ENCODE peak calls at places on chromosomes 1 and 21, in seven cellular contexts. X, Y, F, B, I, T and S are unnamed samples.

GRCh38 chr1:15627343-15627988 is 10.2 kb downstream of the DDI2 start:
- DNase-seq in X (no peak), Y (no peak), F (no peak), B (no peak), I (peak; percentile 77), T (no peak), S (no peak)

GRCh38 chr21:33206771-33207290 is 22.9 kb upstream of the IFNAR2 start:
- DNase-seq in X (no peak), Y (no peak), F (no peak), B (no peak), I (no peak), T (no peak), S (no peak)

GRCh38 chr1:19096036-19096833 is 113.8 kb downstream of the UBR4 start:
- DNase-seq in X (no peak), Y (peak; percentile 6), F (peak; percentile 9), B (peak; percentile 76), I (no peak), T (no peak), S (no peak)

GRCh38 chr1:231515748-231516147 is 12.7 kb upstream of the TSNAX start:
- DNase-seq in X (no peak), Y (no peak), F (no peak), B (no peak), I (no peak), T (no peak), S (no peak)

GRCh38 chr1:78045850-78046778 is at the start of gene GIPC2:
- DNase-seq in X (no peak), Y (no peak), F (peak; percentile 18), B (peak; percentile 72), I (peak; percentile 34), T (peak; percentile 7), S (peak; percentile 52)

GRCh38 chr1:183301239-183301638 is 115.2 kb downstream of the LAMC2 start:
- DNase-seq in X (no peak), Y (no peak), F (no peak), B (no peak), I (no peak), T (no peak), S (no peak)

GRCh38 chr21:17819878-17820232 is 699 bp upstream of the C21orf91 start:
- DNase-seq in X (no peak), Y (no peak), F (no peak), B (no peak), I (no peak), T (peak; percentile 73), S (no peak)

GRCh38 chr21:42587036-42587435 is 66.4 kb upstream of the PDE9A start:
- DNase-seq in X (no peak), Y (no peak), F (no peak), B (peak; percentile 18), I (no peak), T (no peak), S (no peak)

GRCh38 chr1:172547071-172547470 is 14.1 kb downstream of the SUCO start:
- DNase-seq in X (no peak), Y (no peak), F (no peak), B (no peak), I (peak; percentile 50), T (no peak), S (no peak)

GRCh38 chr1:20110679-20111078 is 8.7 kb downstream of the PLA2G2D start:
- DNase-seq in X (no peak), Y (peak; percentile 21), F (no peak), B (no peak), I (peak; percentile 24), T (no peak), S (no peak)

GRCh38 chr1:10530281-10530740 is 55.6 kb downstream of the PEX14 start:
- DNase-seq in X (no peak), Y (no peak), F (peak; percentile 62), B (peak; percentile 79), I (peak; percentile 73), T (no peak), S (no peak)

GRCh38 chr1:101364370-101365120 is 127.7 kb downstream of the S1PR1 start:
- DNase-seq in X (no peak), Y (no peak), F (no peak), B (no peak), I (peak; percentile 9), T (no peak), S (no peak)

GRCh38 chr1:174448964-174449363 is 1.2 kb downstream of the GPR52 start:
- DNase-seq in X (no peak), Y (no peak), F (no peak), B (no peak), I (peak; percentile 81), T (no peak), S (no peak)

GRCh38 chr1:210231846-210232523 is 611 bp upstream of the SERTAD4 start:
- DNase-seq in X (no peak), Y (no peak), F (no peak), B (peak; percentile 53), I (peak; percentile 20), T (no peak), S (no peak)

GRCh38 chr21:26834181-26834945 is 10.8 kb downstream of the ADAMTS1 start:
- DNase-seq in X (no peak), Y (no peak), F (no peak), B (no peak), I (peak; percentile 56), T (no peak), S (no peak)

GRCh38 chr1:228277491-228278431 is 69.9 kb downstream of the OBSCN start:
- DNase-seq in X (no peak), Y (no peak), F (no peak), B (peak; percentile 47), I (no peak), T (no peak), S (peak; percentile 74)

GRCh38 chr1:230268371-230269170 is 157.6 kb downstream of the PGBD5 start:
- DNase-seq in X (no peak), Y (peak; percentile 6), F (peak; percentile 46), B (no peak), I (peak; percentile 84), T (no peak), S (no peak)

GRCh38 chr1:16615253-16616252 is 2.2 kb upstream of the NBPF1 start:
- DNase-seq in X (no peak), Y (no peak), F (no peak), B (peak; percentile 52), I (no peak), T (no peak), S (peak; percentile 80)

GRCh38 chr21:35323947-35324346 is 274.8 kb upstream of the RUNX1 start:
- DNase-seq in X (no peak), Y (no peak), F (no peak), B (peak; percentile 65), I (peak; percentile 77), T (no peak), S (no peak)

GRCh38 chr1:116036255-116036654 is 59.9 kb downstream of the SLC22A15 start:
- DNase-seq in X (no peak), Y (no peak), F (no peak), B (no peak), I (no peak), T (no peak), S (no peak)

GRCh38 chr1:186566140-186566850 is 105.4 kb upstream of the PDC start:
- DNase-seq in X (no peak), Y (no peak), F (no peak), B (no peak), I (no peak), T (no peak), S (no peak)

GRCh38 chr1:22296701-22297591 is 154.0 kb upstream of the WNT4 start:
- DNase-seq in X (no peak), Y (no peak), F (no peak), B (no peak), I (no peak), T (no peak), S (peak; percentile 43)
- H3K4me1 ChIP-seq in X (no peaks in the 10 kb centered on the region), Y (no peaks in the 10 kb centered on the region), F (no peaks in the 10 kb centered on the region), B (no peaks in the 10 kb centered on the region), I (no peaks in the 10 kb centered on the region), T (peaks cover 4% of the 10 kb centered on the region), S (no peaks in the 10 kb centered on the region)

GRCh38 chr1:179030130-179030529 is 4.4 kb downstream of the FAM20B start:
- DNase-seq in X (no peak), Y (no peak), F (no peak), B (no peak), I (no peak), T (no peak), S (no peak)
- H3K4me1 ChIP-seq in X (peaks cover 17% of the 10 kb centered on the region), Y (no peaks in the 10 kb centered on the region), F (peaks cover 27% of the 10 kb centered on the region), B (peaks cover 9% of the 10 kb centered on the region), I (peaks cover 18% of the 10 kb centered on the region), T (peaks cover 28% of the 10 kb centered on the region), S (peaks cover 9% of the 10 kb centered on the region)

GRCh38 chr1:94641990-94642389 is 100.4 kb upstream of the F3 start:
- DNase-seq in X (no peak), Y (no peak), F (no peak), B (no peak), I (no peak), T (no peak), S (no peak)

GRCh38 chr1:94637096-94637495 is 95.5 kb upstream of the F3 start:
- DNase-seq in X (no peak), Y (no peak), F (no peak), B (no peak), I (no peak), T (no peak), S (no peak)

GRCh38 chr1:94636625-94637024 is 95.1 kb upstream of the F3 start:
- DNase-seq in X (no peak), Y (no peak), F (no peak), B (no peak), I (peak; percentile 88), T (no peak), S (no peak)

GRCh38 chr1:94642617-94643315 is 101.2 kb upstream of the F3 start:
- DNase-seq in X (no peak), Y (no peak), F (no peak), B (no peak), I (no peak), T (no peak), S (no peak)

GRCh38 chr1:94640125-94640524 is 98.6 kb upstream of the F3 start:
- DNase-seq in X (no peak), Y (no peak), F (no peak), B (no peak), I (no peak), T (no peak), S (no peak)
- H3K4me1 ChIP-seq in X (no peaks in the 10 kb centered on the region), Y (peaks cover 8% of the 10 kb centered on the region), F (peaks cover 2% of the 10 kb centered on the region), B (no peaks in the 10 kb centered on the region), I (peaks cover 13% of the 10 kb centered on the region), T (no peaks in the 10 kb centered on the region), S (no peaks in the 10 kb centered on the region)

DNA sequence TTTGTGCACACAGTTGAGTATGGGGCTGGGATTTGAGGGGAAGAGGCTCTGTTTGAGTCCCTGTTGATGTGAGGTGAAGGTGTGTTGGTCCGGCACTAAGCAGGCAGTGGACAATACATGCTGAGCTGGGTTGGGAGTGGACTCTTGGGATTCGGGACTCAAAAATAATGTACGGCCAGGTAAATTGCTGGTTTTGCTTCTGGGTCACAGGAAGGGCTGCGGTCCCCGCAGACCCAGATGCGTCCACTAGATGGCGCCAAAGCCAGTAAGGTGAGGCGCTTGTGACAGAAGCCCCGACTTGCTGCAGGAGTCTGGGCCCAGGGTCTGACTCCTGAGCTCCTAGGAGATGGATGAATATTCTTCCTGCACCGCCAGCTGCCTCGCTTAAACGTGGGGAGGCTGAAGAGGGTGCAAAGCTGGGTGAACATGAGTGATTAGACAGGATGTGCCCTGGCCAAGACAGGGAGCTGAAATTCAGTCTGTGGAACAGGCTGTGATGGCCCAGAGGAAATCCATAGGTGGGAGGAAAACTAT is 61.4 kb downstream of the ACBD3 start:
- DNase-seq in X (peak; percentile 73), Y (peak; percentile 74), F (peak; percentile 85), B (peak; percentile 93), I (peak; percentile 78), T (peak; percentile 74), S (peak; percentile 96)
- H3K4me1 ChIP-seq in X (peaks cover 14% of the 10 kb centered on the region), Y (peaks cover 47% of the 10 kb centered on the region), F (peaks cover 27% of the 10 kb centered on the region), B (no peaks in the 10 kb centered on the region), I (peaks cover 2% of the 10 kb centered on the region), T (peaks cover 25% of the 10 kb centered on the region), S (no peaks in the 10 kb centered on the region)

GRCh38 chr1:66929999-66930822 is 5.4 kb downstream of the MIER1 start:
- DNase-seq in X (peak; percentile 91), Y (peak; percentile 84), F (peak; percentile 95), B (peak; percentile 99), I (peak; percentile 90), T (peak; percentile 93), S (peak; percentile 99)
- H3K4me1 ChIP-seq in X (peaks cover 21% of the 10 kb centered on the region), Y (peaks cover 18% of the 10 kb centered on the region), F (peaks cover 26% of the 10 kb centered on the region), B (peaks cover 4% of the 10 kb centered on the region), I (peaks cover 7% of the 10 kb centered on the region), T (peaks cover 58% of the 10 kb centered on the region), S (peaks cover 2% of the 10 kb centered on the region)